ENCODE peak calls at places on chromosomes 16 and 17, in ten cellular contexts. One of them, this sample, is unnamed.

GRCh38 chr17:46764709-46765401 is 53.6 kb downstream of the WNT3 start:
- DNase-seq in activated naive CD4-positive, alpha-beta T cell treated with anti-CD3 and anti-CD28 coated beads for 36 hours: no peak
- DNase-seq in activated CD4-positive, alpha-beta T cell treated with anti-CD3 and anti-CD28 coated beads, Interleukin-2, amount 50 U/mL, for 4 hours: no peak
- DNase-seq in HEK293T: no peak
- DNase-seq in NT2/D1: no peak
- DNase-seq in neural crest cell: no peak
- DNase-seq in kidney: peak
- DNase-seq in left colon: no peak
- DNase-seq in naive thymus-derived CD4-positive, alpha-beta T cell: no peak
- DNase-seq in Right ventricle myocardium superior: peak
- DNase-seq in this sample: no peak

GRCh38 chr17:79954281-79955166 is 81.1 kb downstream of the TBC1D16 start:
- DNase-seq in activated naive CD4-positive, alpha-beta T cell treated with anti-CD3 and anti-CD28 coated beads for 36 hours: no peak
- DNase-seq in activated CD4-positive, alpha-beta T cell treated with anti-CD3 and anti-CD28 coated beads, Interleukin-2, amount 50 U/mL, for 4 hours: no peak
- DNase-seq in HEK293T: no peak
- DNase-seq in NT2/D1: no peak
- DNase-seq in neural crest cell: no peak
- DNase-seq in kidney: peak
- DNase-seq in left colon: no peak
- DNase-seq in naive thymus-derived CD4-positive, alpha-beta T cell: no peak
- DNase-seq in Right ventricle myocardium superior: no peak
- DNase-seq in this sample: no peak

GRCh38 chr17:74478369-74479100 is 12.1 kb downstream of the CD300A start:
- DNase-seq in activated naive CD4-positive, alpha-beta T cell treated with anti-CD3 and anti-CD28 coated beads for 36 hours: peak
- DNase-seq in activated CD4-positive, alpha-beta T cell treated with anti-CD3 and anti-CD28 coated beads, Interleukin-2, amount 50 U/mL, for 4 hours: no peak
- DNase-seq in HEK293T: no peak
- DNase-seq in NT2/D1: no peak
- DNase-seq in neural crest cell: no peak
- DNase-seq in kidney: no peak
- DNase-seq in left colon: peak
- DNase-seq in naive thymus-derived CD4-positive, alpha-beta T cell: no peak
- DNase-seq in Right ventricle myocardium superior: no peak
- DNase-seq in this sample: peak

GRCh38 chr17:83196973-83197880 is 117.8 kb downstream of the METRNL start:
- DNase-seq in activated naive CD4-positive, alpha-beta T cell treated with anti-CD3 and anti-CD28 coated beads for 36 hours: no peak
- DNase-seq in activated CD4-positive, alpha-beta T cell treated with anti-CD3 and anti-CD28 coated beads, Interleukin-2, amount 50 U/mL, for 4 hours: no peak
- DNase-seq in HEK293T: no peak
- DNase-seq in NT2/D1: no peak
- DNase-seq in neural crest cell: no peak
- DNase-seq in kidney: peak
- DNase-seq in left colon: peak
- DNase-seq in naive thymus-derived CD4-positive, alpha-beta T cell: no peak
- DNase-seq in Right ventricle myocardium superior: peak
- DNase-seq in this sample: no peak

GRCh38 chr16:86661715-86662114 is 83.4 kb downstream of the FOXL1 start:
- DNase-seq in activated naive CD4-positive, alpha-beta T cell treated with anti-CD3 and anti-CD28 coated beads for 36 hours: no peak
- DNase-seq in activated CD4-positive, alpha-beta T cell treated with anti-CD3 and anti-CD28 coated beads, Interleukin-2, amount 50 U/mL, for 4 hours: no peak
- DNase-seq in HEK293T: no peak
- DNase-seq in NT2/D1: no peak
- DNase-seq in neural crest cell: no peak
- DNase-seq in kidney: no peak
- DNase-seq in left colon: no peak
- DNase-seq in naive thymus-derived CD4-positive, alpha-beta T cell: no peak
- DNase-seq in Right ventricle myocardium superior: no peak
- DNase-seq in this sample: no peak

GRCh38 chr17:73552300-73553088 is 91.8 kb downstream of the SDK2 start:
- DNase-seq in activated naive CD4-positive, alpha-beta T cell treated with anti-CD3 and anti-CD28 coated beads for 36 hours: no peak
- DNase-seq in activated CD4-positive, alpha-beta T cell treated with anti-CD3 and anti-CD28 coated beads, Interleukin-2, amount 50 U/mL, for 4 hours: no peak
- DNase-seq in HEK293T: no peak
- DNase-seq in NT2/D1: no peak
- DNase-seq in neural crest cell: no peak
- DNase-seq in kidney: no peak
- DNase-seq in left colon: no peak
- DNase-seq in naive thymus-derived CD4-positive, alpha-beta T cell: no peak
- DNase-seq in Right ventricle myocardium superior: no peak
- DNase-seq in this sample: no peak

GRCh38 chr16:26649646-26650045 is 417.1 kb upstream of the C16orf82 start:
- DNase-seq in activated naive CD4-positive, alpha-beta T cell treated with anti-CD3 and anti-CD28 coated beads for 36 hours: no peak
- DNase-seq in activated CD4-positive, alpha-beta T cell treated with anti-CD3 and anti-CD28 coated beads, Interleukin-2, amount 50 U/mL, for 4 hours: no peak
- DNase-seq in HEK293T: no peak
- DNase-seq in NT2/D1: no peak
- DNase-seq in neural crest cell: no peak
- DNase-seq in kidney: no peak
- DNase-seq in left colon: no peak
- DNase-seq in naive thymus-derived CD4-positive, alpha-beta T cell: no peak
- DNase-seq in Right ventricle myocardium superior: no peak
- DNase-seq in this sample: no peak

GRCh38 chr16:88803264-88803987 is at the start of gene CDT1:
- DNase-seq in activated naive CD4-positive, alpha-beta T cell treated with anti-CD3 and anti-CD28 coated beads for 36 hours: peak
- DNase-seq in activated CD4-positive, alpha-beta T cell treated with anti-CD3 and anti-CD28 coated beads, Interleukin-2, amount 50 U/mL, for 4 hours: peak
- DNase-seq in HEK293T: peak
- DNase-seq in NT2/D1: peak
- DNase-seq in neural crest cell: peak
- DNase-seq in kidney: peak
- DNase-seq in left colon: peak
- DNase-seq in naive thymus-derived CD4-positive, alpha-beta T cell: peak
- DNase-seq in Right ventricle myocardium superior: peak
- DNase-seq in this sample: peak

This sample was measured in putamen.